ENCODE peak calls at places on chromosomes 12 and 14, in six cellular contexts. H, O, W, I, X and Y are unnamed samples.

GRCh38 chr14:30283822-30284446 is 275.0 kb upstream of the G2E3 start:
- DNase-seq in W (peak; percentile 17), X (no peak), H (no peak), O (peak; percentile 3), I (peak; percentile 19), Y (no peak)

GRCh38 chr14:50785506-50786063 is 45.4 kb downstream of the NIN start:
- DNase-seq in O (no peak), W (no peak), X (no peak), I (no peak), H (no peak), Y (no peak)

GRCh38 chr12:70854138-70854537 is 66.4 kb downstream of the PTPRR start:
- DNase-seq in H (no peak), X (no peak), O (no peak), I (no peak), W (no peak), Y (no peak)

GRCh38 chr12:6533653-6534157 is 612 bp upstream of the GAPDH start:
- DNase-seq in I (peak; percentile 66), X (no peak), O (peak; percentile 96), W (peak; percentile 94), H (peak; percentile 77), Y (no peak)

GRCh38 chr14:65470404-65470880 is 57.9 kb downstream of the FUT8 start:
- DNase-seq in H (no peak), X (no peak), O (no peak), I (no peak), W (peak; percentile 3), Y (no peak)

GRCh38 chr14:78022059-78022458 is 148.1 kb upstream of the NRXN3 start:
- DNase-seq in I (peak; percentile 29), O (peak; percentile 70), X (peak; percentile 19), H (no peak), W (peak; percentile 55), Y (peak; percentile 44)

GRCh38 chr12:132327351-132328171 is 1.8 kb downstream of the GALNT9 start:
- DNase-seq in H (peak; percentile 43), I (peak; percentile 69), W (peak; percentile 68), X (peak; percentile 14), O (peak; percentile 96), Y (no peak)

GRCh38 chr14:24013654-24014514 is 25.2 kb downstream of the DHRS4L2 start:
- DNase-seq in O (peak; percentile 72), W (peak; percentile 86), X (no peak), I (peak; percentile 47), H (peak; percentile 36), Y (no peak)

GRCh38 chr14:26401170-26401968 is 196.5 kb downstream of the NOVA1 start:
- DNase-seq in X (no peak), I (no peak), W (no peak), H (no peak), O (no peak), Y (no peak)

GRCh38 chr12:12859690-12860089 is 31.7 kb upstream of the GPRC5A start:
- DNase-seq in X (no peak), W (no peak), H (no peak), I (no peak), O (no peak), Y (no peak)

GRCh38 chr12:27573972-27574371 is 50.0 kb downstream of the PPFIBP1 start:
- DNase-seq in I (no peak), O (peak; percentile 87), H (no peak), W (no peak), X (no peak), Y (no peak)

GRCh38 chr12:121522962-121523361 is 57.9 kb downstream of the KDM2B start:
- DNase-seq in X (no peak), H (no peak), W (no peak), O (no peak), I (no peak), Y (no peak)

GRCh38 chr12:132433641-132434395 is 56.1 kb upstream of the FBRSL1 start:
- DNase-seq in I (no peak), H (no peak), X (no peak), W (no peak), O (peak; percentile 58), Y (no peak)

GRCh38 chr12:109084425-109084824 is 8.8 kb downstream of the ALKBH2 start:
- DNase-seq in I (no peak), O (no peak), H (no peak), X (no peak), W (no peak), Y (no peak)

GRCh38 chr14:33566082-33566481 is 384.8 kb downstream of the EGLN3 start:
- DNase-seq in W (no peak), I (no peak), H (no peak), O (no peak), X (no peak), Y (no peak)

GRCh38 chr12:48183876-48184548 is 568 bp downstream of the CCDC184 start:
- DNase-seq in I (peak; percentile 25), X (no peak), W (no peak), H (no peak), O (no peak), Y (no peak)

GRCh38 chr12:109020136-109020535 is 732 bp downstream of the SVOP start:
- DNase-seq in O (no peak), H (no peak), X (no peak), I (no peak), W (peak; percentile 13), Y (no peak)

GRCh38 chr12:39287409-39287808 is 155.5 kb downstream of the KIF21A start:
- DNase-seq in H (no peak), W (no peak), X (no peak), O (no peak), I (no peak), Y (no peak)

GRCh38 chr12:77294016-77294415 is 228.6 kb upstream of the E2F7 start:
- DNase-seq in H (no peak), O (no peak), X (no peak), I (no peak), W (no peak), Y (no peak)

GRCh38 chr12:120762093-120762492 is 36.5 kb downstream of the ACADS start:
- DNase-seq in I (no peak), H (no peak), W (no peak), O (no peak), X (no peak), Y (no peak)

GRCh38 chr12:1054103-1054838 is 63.2 kb downstream of the ERC1 start:
- DNase-seq in X (no peak), I (no peak), H (no peak), O (no peak), W (peak; percentile 64), Y (no peak)

GRCh38 chr14:96905825-96906224 is 108.6 kb downstream of the VRK1 start:
- DNase-seq in X (no peak), H (no peak), W (no peak), I (no peak), O (no peak), Y (no peak)

GRCh38 chr14:74988131-74988530 is 14.6 kb upstream of the EIF2B2 start:
- DNase-seq in I (no peak), H (no peak), X (no peak), O (peak; percentile 61), W (no peak), Y (no peak)

GRCh38 chr12:96447256-96447655 is 42.1 kb upstream of the CFAP54 start:
- DNase-seq in I (no peak), H (no peak), X (no peak), O (no peak), W (no peak), Y (no peak)

GRCh38 chr12:114209852-114210251 is 196.1 kb downstream of the TBX5 start:
- DNase-seq in O (no peak), I (no peak), H (no peak), X (no peak), W (no peak), Y (no peak)

GRCh38 chr14:54942913-54943312 is 40.3 kb upstream of the GCH1 start:
- DNase-seq in X (no peak), I (no peak), O (no peak), H (no peak), W (peak; percentile 27), Y (no peak)

GRCh38 chr12:50550530-50551223 is 45.9 kb downstream of the DIP2B start:
- DNase-seq in H (no peak), W (no peak), X (no peak), O (no peak), I (no peak), Y (no peak)

GRCh38 chr14:79028281-79028680 is 858.1 kb downstream of the NRXN3 start:
- DNase-seq in I (no peak), W (no peak), O (no peak), H (no peak), X (no peak), Y (no peak)

GRCh38 chr12:94203796-94204195 is 55.4 kb downstream of the PLXNC1 start:
- DNase-seq in O (no peak), I (no peak), X (no peak), W (no peak), H (no peak), Y (no peak)

GRCh38 chr12:1531160-1531653 is 63.2 kb downstream of the FBXL14 start:
- DNase-seq in X (no peak), W (no peak), H (no peak), O (no peak), I (no peak), Y (no peak)

GRCh38 chr14:74516451-74517155 is 23.0 kb downstream of the ISCA2 start:
- DNase-seq in H (peak; percentile 23), X (no peak), W (no peak), O (no peak), I (no peak), Y (no peak)

GRCh38 chr12:102702447-102703114 is 214.5 kb downstream of the PAH start:
- DNase-seq in O (peak; percentile 38), W (peak; percentile 44), H (no peak), I (peak; percentile 30), X (no peak), Y (no peak)

GRCh38 chr12:104464899-104465298 is 8.2 kb downstream of the CHST11 start:
- DNase-seq in I (no peak), H (no peak), X (no peak), W (no peak), O (no peak), Y (no peak)

GRCh38 chr14:57610631-57611030 is 117.0 kb upstream of the CCDC198 start:
- DNase-seq in I (no peak), X (no peak), H (no peak), O (no peak), W (no peak), Y (no peak)

GRCh38 chr14:90522585-90523191 is 125.9 kb downstream of the CALM1 start:
- DNase-seq in W (peak; percentile 67), X (no peak), O (peak; percentile 82), I (no peak), H (no peak), Y (no peak)

GRCh38 chr14:58637040-58637390 is 747 bp upstream of the DACT1 start:
- DNase-seq in O (no peak), H (peak; percentile 56), I (peak; percentile 32), X (no peak), W (peak; percentile 36), Y (no peak)